ENCODE peak calls at places on chromosomes 2 and 18, in five cellular contexts. X, E, V, B and U are unnamed samples.
A peak's percentile ranks its signal among the peaks of the same experiment; 100 is the strongest.

GRCh38 chr2:160940699-160941098 is 219.5 kb upstream of the TANK start:
- DNase-seq in X (no peak), E (no peak), V (no peak), B (no peak), U (peak; percentile 79)

GRCh38 chr2:203730076-203730729 is 23.8 kb downstream of the CD28 start:
- DNase-seq in X (no peak), E (no peak), V (no peak), B (no peak), U (peak; percentile 43)

GRCh38 chr2:190490502-190490901 is 44.0 kb downstream of the NEMP2 start:
- DNase-seq in X (no peak), E (no peak), V (no peak), B (no peak), U (no peak)

GRCh38 chr2:147913701-147914480 is 69.1 kb downstream of the ACVR2A start:
- DNase-seq in X (no peak), E (no peak), V (no peak), B (no peak), U (no peak)

GRCh38 chr2:235598842-235599531 is 105.1 kb downstream of the AGAP1 start:
- DNase-seq in X (no peak), E (no peak), V (no peak), B (no peak), U (no peak)

GRCh38 chr2:218400167-218400929 is 680 bp downstream of the CTDSP1 start:
- DNase-seq in X (no peak), E (no peak), V (no peak), B (no peak), U (peak; percentile 36)

GRCh38 chr2:129888461-129888860 is 91.0 kb upstream of the RAB6C start:
- DNase-seq in X (no peak), E (no peak), V (no peak), B (no peak), U (no peak)

GRCh38 chr2:174970092-174970491 is 35.1 kb downstream of the CHN1 start:
- DNase-seq in X (no peak), E (no peak), V (no peak), B (no peak), U (no peak)

GRCh38 chr2:200863655-200864205 is 728 bp downstream of the CLK1 start:
- DNase-seq in X (no peak), E (peak; percentile 8), V (peak; percentile 22), B (no peak), U (no peak)

GRCh38 chr2:21763501-21763900 is 639.7 kb downstream of the TDRD15 start:
- DNase-seq in X (no peak), E (no peak), V (no peak), B (no peak), U (no peak)

GRCh38 chr2:59428940-59429339 is 1124.5 kb downstream of the BCL11A start:
- DNase-seq in X (no peak), E (no peak), V (no peak), B (no peak), U (no peak)

GRCh38 chr2:273338-273737 is 8.6 kb downstream of the ACP1 start:
- DNase-seq in X (no peak), E (no peak), V (no peak), B (no peak), U (no peak)

GRCh38 chr2:196433116-196433515 is 206.4 kb upstream of the CCDC150 start:
- DNase-seq in X (no peak), E (no peak), V (no peak), B (no peak), U (no peak)

GRCh38 chr2:175373729-175374128 is 192.2 kb upstream of the ATP5MC3 start:
- DNase-seq in X (no peak), E (no peak), V (no peak), B (no peak), U (no peak)

GRCh38 chr18:13237641-13238040 is 19.1 kb downstream of the LDLRAD4 start:
- DNase-seq in X (no peak), E (no peak), V (no peak), B (no peak), U (no peak)

GRCh38 chr2:105449083-105449482 is 50.2 kb upstream of the FHL2 start:
- DNase-seq in X (no peak), E (no peak), V (no peak), B (no peak), U (no peak)

GRCh38 chr2:112880081-112880531 is 30.9 kb upstream of the IL37 start:
- DNase-seq in X (no peak), E (no peak), V (peak; percentile 72), B (no peak), U (peak; percentile 44)

GRCh38 chr2:38146302-38146916 is 70.5 kb upstream of the CYP1B1 start:
- DNase-seq in X (no peak), E (peak; percentile 10), V (peak; percentile 70), B (no peak), U (peak; percentile 86)